ENCODE peak calls at places on chromosomes 5 and 9, in five cellular contexts. T, M, I, Y and K are unnamed samples.

GRCh38 chr5:156201793-156202388 is 125.1 kb upstream of the SGCD start:
- DNase-seq in Y (no peak), T (no peak), M (no peak), I (peak; percentile 82), K (no peak)

GRCh38 chr5:160312139-160312959 is at the start of gene CCNJL:
- DNase-seq in Y (peak; percentile 73), T (peak; percentile 65), M (peak; percentile 84), I (peak; percentile 72), K (peak; percentile 38)

GRCh38 chr9:134908524-134909364 is 9.0 kb downstream of the FCN1 start:
- DNase-seq in I (no peak), Y (no peak), T (peak; percentile 16), M (no peak), K (no peak)

GRCh38 chr5:175247146-175247545 is 196.8 kb downstream of the DRD1 start:
- DNase-seq in T (no peak), Y (no peak), I (no peak), M (no peak), K (no peak)

GRCh38 chr9:97985058-97985861 is 2.1 kb downstream of the ANP32B start:
- DNase-seq in M (peak; percentile 70), T (peak; percentile 32), I (no peak), Y (peak; percentile 40), K (peak; percentile 77)

GRCh38 chr9:70011366-70011765 is 32.3 kb upstream of the MAMDC2 start:
- DNase-seq in M (peak; percentile 0), Y (no peak), I (no peak), T (no peak), K (no peak)

GRCh38 chr5:132736853-132737833 is at the start of gene KIF3A:
- DNase-seq in M (peak; percentile 95), I (peak; percentile 96), T (peak; percentile 98), Y (peak; percentile 89), K (peak; percentile 95)

GRCh38 chr9:93520523-93520922 is 55.9 kb upstream of the PHF2 start:
- DNase-seq in T (no peak), M (peak; percentile 45), Y (no peak), I (no peak), K (peak; percentile 11)

GRCh38 chr5:58759745-58760144 is 176.9 kb downstream of the RAB3C start:
- DNase-seq in M (peak; percentile 58), Y (no peak), I (no peak), T (no peak), K (peak; percentile 33)

GRCh38 chr5:36655171-36655570 is 48.8 kb downstream of the SLC1A3 start:
- DNase-seq in T (no peak), I (peak; percentile 48), Y (no peak), M (peak; percentile 38), K (no peak)

GRCh38 chr5:90050135-90050534 is 359.4 kb downstream of the CETN3 start:
- DNase-seq in I (no peak), M (no peak), Y (no peak), T (no peak), K (no peak)

GRCh38 chr5:36305571-36306326 is 4.0 kb upstream of the RANBP3L start:
- DNase-seq in Y (peak; percentile 53), M (peak; percentile 71), T (peak; percentile 57), I (peak; percentile 61), K (peak; percentile 57)

GRCh38 chr5:122077451-122078115 is 476 bp downstream of the LOX start:
- DNase-seq in M (no peak), T (peak; percentile 26), I (peak; percentile 36), Y (peak; percentile 40), K (peak; percentile 45)

GRCh38 chr5:76386360-76386759 is 16.7 kb upstream of the IQGAP2 start:
- DNase-seq in I (peak; percentile 96), T (peak; percentile 98), M (no peak), Y (no peak), K (no peak)

GRCh38 chr5:108788142-108788541 is 40.4 kb downstream of the FER start:
- DNase-seq in M (no peak), T (peak; percentile 83), Y (no peak), I (peak; percentile 81), K (no peak)

GRCh38 chr9:124514874-124515273 is 7.7 kb upstream of the NR5A1 start:
- DNase-seq in I (no peak), M (no peak), Y (no peak), T (no peak), K (no peak)

GRCh38 chr9:104743377-104743985 is 4.0 kb upstream of the NIPSNAP3A start:
- DNase-seq in I (no peak), M (peak; percentile 80), Y (no peak), T (no peak), K (peak; percentile 79)

GRCh38 chr9:124784503-124784902 is 7.6 kb downstream of the OLFML2A start:
- DNase-seq in I (no peak), M (peak; percentile 58), T (no peak), Y (peak; percentile 19), K (no peak)

GRCh38 chr5:9596256-9596655 is 33.9 kb downstream of the TAS2R1 start:
- DNase-seq in Y (no peak), M (no peak), T (no peak), I (no peak), K (no peak)

GRCh38 chr5:173829826-173830225 is 58.3 kb upstream of the CPEB4 start:
- DNase-seq in M (peak; percentile 32), I (peak; percentile 76), T (no peak), Y (no peak), K (peak; percentile 37)

GRCh38 chr9:34546834-34547827 is 24.3 kb upstream of the ENHO start:
- DNase-seq in T (peak; percentile 63), I (peak; percentile 51), M (peak; percentile 83), Y (peak; percentile 42), K (peak; percentile 69)

GRCh38 chr5:65394078-65394477 is 87.6 kb downstream of the ADAMTS6 start:
- DNase-seq in I (peak; percentile 14), M (no peak), Y (peak; percentile 56), T (no peak), K (no peak)

GRCh38 chr9:11064853-11065252 is 452.1 kb upstream of the PTPRD start:
- DNase-seq in T (no peak), I (no peak), Y (no peak), M (peak; percentile 83), K (no peak)

DNA sequence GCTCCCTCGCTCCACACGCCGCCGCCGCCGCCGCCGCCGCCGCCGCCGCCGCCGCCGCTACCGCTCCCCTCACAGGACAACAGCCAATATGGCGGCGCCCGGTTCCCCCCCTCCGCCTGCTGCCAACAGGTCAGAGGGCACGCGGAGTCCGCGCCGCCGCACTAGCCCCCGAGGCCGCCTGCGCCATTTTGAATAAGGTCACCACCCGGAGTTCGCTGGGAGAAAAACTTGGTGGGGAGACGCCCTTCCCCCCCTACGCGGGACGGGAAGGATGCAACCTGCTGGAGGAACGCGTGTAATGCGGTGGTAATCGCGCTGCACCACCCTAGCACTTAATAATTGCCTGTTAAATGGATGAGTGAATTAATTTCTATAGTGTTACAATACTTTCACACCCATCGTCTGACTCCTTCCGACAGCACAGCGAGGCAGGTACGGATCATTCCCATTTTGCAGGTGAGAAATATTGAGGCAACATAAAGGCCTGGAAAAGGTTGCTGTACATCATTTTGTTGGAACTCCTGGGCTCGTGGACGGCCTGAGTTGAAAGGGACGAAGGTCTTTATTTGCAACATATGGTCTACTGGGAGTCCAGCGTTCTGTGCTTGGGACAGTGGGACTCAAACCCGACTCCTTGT is at the start of gene FAM193B:
- DNase-seq in T (peak; percentile 95), Y (peak; percentile 93), I (peak; percentile 92), M (peak; percentile 94), K (peak; percentile 96)
- TF ChIP-seq POLR2A in T (no peak), Y (no peak), I (peak; percentile 52), M (no peak), K (no peak)

GRCh38 chr9:133787749-133788015 is 49.5 kb upstream of the SARDH start:
- DNase-seq in Y (no peak), I (no peak), M (peak; percentile 45), T (peak; percentile 63), K (peak; percentile 16)
- TF ChIP-seq POLR2A in Y (no peak), I (no peak), M (no peak), T (no peak), K (no peak)

GRCh38 chr5:142012186-142012785 is 541 bp downstream of the GNPDA1 start:
- DNase-seq in T (peak; percentile 43), I (peak; percentile 53), M (peak; percentile 28), Y (peak; percentile 45), K (peak; percentile 80)
- TF ChIP-seq POLR2A in T (no peak), I (no peak), M (no peak), Y (no peak), K (no peak)

DNA sequence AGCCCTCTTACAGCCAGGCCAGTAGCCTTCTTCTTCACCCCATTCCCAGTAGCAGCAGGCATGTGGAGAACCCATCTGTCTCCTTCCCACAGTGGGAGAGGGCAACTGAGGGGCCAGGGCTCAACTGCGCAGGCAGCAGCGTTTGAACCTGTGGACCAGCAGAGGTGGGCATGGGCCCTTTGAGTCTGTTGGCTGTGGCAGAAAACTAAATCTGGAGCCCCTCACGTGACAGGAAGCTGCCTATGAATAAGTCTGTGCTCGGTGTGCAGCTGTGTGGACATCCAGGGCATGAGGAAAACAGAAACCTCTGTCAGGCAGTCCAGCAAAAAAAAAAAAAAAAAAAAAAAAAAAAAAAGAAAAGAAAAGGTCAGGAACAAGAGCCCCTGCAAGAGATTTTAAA is 189.2 kb upstream of the NR3C1 start:
- DNase-seq in Y (no peak), M (peak; percentile 22), T (no peak), I (no peak), K (no peak)
- TF ChIP-seq POLR2A in Y (no peak), M (no peak), T (no peak), I (no peak), K (no peak)

GRCh38 chr5:179794575-179794974 is 789 bp downstream of the LTC4S start:
- DNase-seq in T (no peak), I (peak; percentile 3), M (no peak), Y (peak; percentile 25), K (no peak)

GRCh38 chr5:179796877-179797608 is 3.3 kb downstream of the LTC4S start:
- DNase-seq in M (no peak), Y (peak; percentile 20), T (no peak), I (no peak), K (no peak)

GRCh38 chr5:179797741-179798140 is 4.0 kb downstream of the LTC4S start:
- DNase-seq in I (no peak), T (no peak), M (no peak), Y (no peak), K (no peak)

GRCh38 chr5:179795049-179795862 is 1.5 kb downstream of the LTC4S start:
- DNase-seq in Y (peak; percentile 36), T (peak; percentile 31), M (peak; percentile 48), I (peak; percentile 86), K (no peak)

GRCh38 chr5:179795863-179796833 is 2.4 kb downstream of the LTC4S start:
- DNase-seq in Y (peak; percentile 77), I (peak; percentile 86), M (peak; percentile 93), T (peak; percentile 87), K (peak; percentile 89)
- TF ChIP-seq POLR2A in Y (no peak), I (peak; percentile 55), M (no peak), T (no peak), K (no peak)

GRCh38 chr5:1312993-1313833 is 18.3 kb upstream of the TERT start:
- DNase-seq in M (peak; percentile 99), I (no peak), Y (no peak), T (peak; percentile 23), K (no peak)
- TF ChIP-seq POLR2A in M (peak; percentile 38), I (no peak), Y (no peak), T (no peak), K (no peak)

GRCh38 chr9:113992276-113992951 is 85.7 kb downstream of the AMBP start:
- DNase-seq in T (peak; percentile 40), Y (no peak), I (peak; percentile 81), M (no peak), K (no peak)
- TF ChIP-seq POLR2A in T (no peak), Y (no peak), I (no peak), M (no peak), K (no peak)